ENCODE peak calls at places on chromosomes 7 and 10, in five cellular contexts. W, O, C, L and R are unnamed samples.

GRCh38 chr10:31318382-31318853 is 598 bp upstream of the ZEB1 start:
- DNase-seq in W (no peak), C (peak), L (peak), O (peak), R (peak)

GRCh38 chr7:151895695-151896485 is 19.0 kb upstream of the PRKAG2 start:
- DNase-seq in C (peak), L (no peak), O (no peak), W (no peak), R (no peak)

GRCh38 chr10:3754727-3755439 is 30.1 kb downstream of the KLF6 start:
- DNase-seq in O (no peak), L (no peak), W (no peak), C (no peak), R (no peak)

GRCh38 chr7:55523366-55523765 is 48.9 kb downstream of the VOPP1 start:
- DNase-seq in W (no peak), C (no peak), O (no peak), L (no peak), R (no peak)

GRCh38 chr7:45089314-45089891 is 634 bp upstream of the NACAD start:
- DNase-seq in L (peak), C (peak), O (peak), W (peak), R (peak)

GRCh38 chr7:2281556-2281955 is 32.7 kb downstream of the SNX8 start:
- DNase-seq in W (no peak), O (no peak), C (no peak), L (no peak), R (peak)

GRCh38 chr10:3691482-3691881 is 93.5 kb downstream of the KLF6 start:
- DNase-seq in C (no peak), O (no peak), W (no peak), L (no peak), R (no peak)

GRCh38 chr7:116809636-116810266 is 52.6 kb upstream of the CAPZA2 start:
- DNase-seq in O (no peak), C (no peak), L (no peak), W (no peak), R (no peak)

GRCh38 chr7:79681454-79681853 is 228.0 kb upstream of the MAGI2 start:
- DNase-seq in C (no peak), W (no peak), O (no peak), L (no peak), R (no peak)

GRCh38 chr7:33581239-33581638 is 324.1 kb upstream of the BMPER start:
- DNase-seq in L (no peak), C (no peak), O (no peak), W (no peak), R (no peak)

GRCh38 chr10:70672993-70673928 is 955 bp downstream of the ADAMTS14 start:
- DNase-seq in W (no peak), C (no peak), L (no peak), O (peak), R (no peak)

GRCh38 chr7:148037049-148037448 is 553.5 kb upstream of the C7orf33 start:
- DNase-seq in W (no peak), L (no peak), C (no peak), O (no peak), R (no peak)

GRCh38 chr7:155058861-155059355 is 11.2 kb upstream of the HTR5A start:
- DNase-seq in W (no peak), C (no peak), L (no peak), O (no peak), R (no peak)

GRCh38 chr10:12193193-12193592 is 2.5 kb downstream of the NUDT5 start:
- DNase-seq in L (no peak), C (no peak), W (no peak), O (no peak), R (no peak)

GRCh38 chr7:80414331-80414730 is 97.5 kb downstream of the GNAT3 start:
- DNase-seq in O (no peak), L (no peak), C (no peak), W (no peak), R (no peak)

DNA sequence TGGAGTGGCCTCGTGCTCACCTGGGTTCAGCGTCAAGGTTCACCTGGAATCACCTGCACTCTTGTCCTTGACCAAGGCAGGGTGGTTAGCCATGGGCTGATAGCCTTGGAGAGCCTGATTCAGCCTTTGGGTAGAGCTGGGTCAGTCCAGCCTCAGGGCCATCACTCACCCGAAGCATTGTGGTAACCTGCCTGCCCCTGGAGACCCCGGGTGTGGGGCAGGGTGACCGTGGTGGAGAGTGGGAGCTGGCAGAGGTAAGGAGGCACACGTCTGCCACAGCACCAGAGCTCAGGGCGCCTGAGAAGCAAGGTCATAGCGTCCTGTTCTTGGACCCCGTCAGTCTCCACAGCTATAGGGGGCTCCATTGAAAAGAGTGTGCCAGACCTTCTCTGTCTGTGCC is 27.7 kb upstream of the WDFY4 start:
- DNase-seq in C (no peak), O (no peak), W (no peak), L (no peak), R (no peak)
- H3K4me3 ChIP-seq in C (no peak), O (no peak), W (no peak), L (no peak), R (no peak)

GRCh38 chr10:14553434-14553833 is 221.3 kb downstream of the FAM107B start:
- DNase-seq in C (no peak), L (no peak), W (no peak), O (no peak), R (no peak)
- H3K4me3 ChIP-seq in C (no peak), L (no peak), W (no peak), O (no peak), R (no peak)

GRCh38 chr7:37408241-37408884 is 40.3 kb downstream of the ELMO1 start:
- DNase-seq in C (no peak), W (no peak), O (no peak), L (no peak), R (no peak)

GRCh38 chr7:37409456-37409855 is 39.2 kb downstream of the ELMO1 start:
- DNase-seq in W (no peak), C (no peak), O (no peak), L (no peak), R (no peak)

GRCh38 chr7:37408885-37409248 is 39.8 kb downstream of the ELMO1 start:
- DNase-seq in L (no peak), C (no peak), O (no peak), W (no peak), R (no peak)

GRCh38 chr7:37405603-37406122 is 43.0 kb downstream of the ELMO1 start:
- DNase-seq in L (no peak), C (peak), O (peak), W (no peak), R (no peak)

DNA sequence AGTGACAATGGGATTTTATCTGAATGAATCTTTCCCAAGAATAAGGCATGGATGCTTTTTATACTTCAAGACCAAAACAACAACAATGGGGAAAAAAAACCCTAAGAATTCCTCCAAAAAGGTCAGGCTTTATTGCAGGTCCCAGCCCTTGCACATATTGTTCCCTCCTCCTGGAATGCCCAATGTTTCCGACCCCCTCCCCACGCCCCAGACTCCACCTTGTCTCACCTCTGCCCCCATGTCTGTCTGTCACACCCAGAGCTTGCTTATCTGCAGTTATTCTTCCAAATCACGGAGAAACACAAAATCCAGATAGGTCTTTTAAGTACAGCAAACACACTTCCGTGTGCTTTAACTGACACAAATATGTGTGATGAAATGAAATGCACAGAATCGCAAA is 43.5 kb downstream of the ELMO1 start:
- DNase-seq in O (no peak), L (no peak), C (no peak), W (no peak), R (no peak)
- H3K4me3 ChIP-seq in O (no peak), L (no peak), C (no peak), W (no peak), R (no peak)

GRCh38 chr10:67837519-67838314 is at the start of gene DNAJC12:
- DNase-seq in C (no peak), O (no peak), W (no peak), L (no peak), R (no peak)
- H3K4me3 ChIP-seq in C (peak), O (peak), W (peak), L (no peak), R (peak)

GRCh38 chr7:131646203-131646602 is 89.8 kb upstream of the PODXL start:
- DNase-seq in C (no peak), O (no peak), W (no peak), L (no peak), R (no peak)
- H3K4me3 ChIP-seq in C (no peak), O (no peak), W (no peak), L (no peak), R (no peak)

GRCh38 chr10:20256969-20257368 is 440.7 kb downstream of the PLXDC2 start:
- DNase-seq in W (no peak), L (no peak), C (no peak), O (no peak), R (no peak)

GRCh38 chr10:20254078-20254477 is 437.8 kb downstream of the PLXDC2 start:
- DNase-seq in O (no peak), W (no peak), C (no peak), L (no peak), R (no peak)

GRCh38 chr10:20254497-20254896 is 438.3 kb downstream of the PLXDC2 start:
- DNase-seq in L (no peak), W (no peak), C (no peak), O (no peak), R (no peak)

DNA sequence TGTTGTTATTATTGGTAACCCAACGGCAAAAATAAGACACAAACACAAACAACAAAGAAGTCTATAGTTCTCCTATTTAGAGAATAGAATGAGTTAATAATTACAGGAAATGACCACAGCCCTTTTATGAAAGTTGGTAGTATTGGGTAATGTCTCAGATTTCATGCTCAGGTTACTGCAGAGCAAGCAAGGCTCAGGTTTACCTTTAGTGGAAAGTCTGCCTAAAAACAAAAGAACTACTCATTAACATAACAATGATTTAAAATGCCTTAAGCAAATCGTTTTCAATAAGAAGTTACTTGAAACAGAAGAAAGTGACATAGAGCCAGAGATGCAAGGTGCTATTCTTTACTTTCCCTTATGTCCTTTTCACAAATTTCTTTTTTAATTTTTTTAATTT is 441.2 kb downstream of the PLXDC2 start:
- DNase-seq in L (no peak), W (no peak), O (no peak), C (no peak), R (no peak)
- H3K4me3 ChIP-seq in L (no peak), W (no peak), O (no peak), C (no peak), R (no peak)

DNA sequence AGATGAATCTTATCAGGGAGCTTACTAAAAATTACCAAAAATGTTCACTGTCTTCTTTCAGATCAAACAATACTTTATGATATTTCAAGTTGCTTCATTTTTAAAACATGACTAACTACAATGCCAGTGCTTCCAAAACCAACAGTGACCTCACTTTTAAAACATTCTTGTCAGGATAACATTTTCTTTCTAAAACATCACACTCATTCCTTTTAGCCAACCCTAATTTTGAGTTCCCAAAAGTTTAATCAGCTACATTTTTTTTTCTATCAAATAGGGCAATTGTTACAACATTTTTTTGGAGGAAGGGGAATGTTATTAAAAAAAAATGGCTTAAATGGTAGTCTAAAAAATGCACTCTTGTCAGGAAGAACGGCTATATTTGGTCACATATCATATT is 37.3 kb downstream of the RTKN2 start:
- DNase-seq in O (no peak), L (no peak), W (no peak), C (no peak), R (no peak)
- H3K4me3 ChIP-seq in O (no peak), L (no peak), W (no peak), C (no peak), R (no peak)

DNA sequence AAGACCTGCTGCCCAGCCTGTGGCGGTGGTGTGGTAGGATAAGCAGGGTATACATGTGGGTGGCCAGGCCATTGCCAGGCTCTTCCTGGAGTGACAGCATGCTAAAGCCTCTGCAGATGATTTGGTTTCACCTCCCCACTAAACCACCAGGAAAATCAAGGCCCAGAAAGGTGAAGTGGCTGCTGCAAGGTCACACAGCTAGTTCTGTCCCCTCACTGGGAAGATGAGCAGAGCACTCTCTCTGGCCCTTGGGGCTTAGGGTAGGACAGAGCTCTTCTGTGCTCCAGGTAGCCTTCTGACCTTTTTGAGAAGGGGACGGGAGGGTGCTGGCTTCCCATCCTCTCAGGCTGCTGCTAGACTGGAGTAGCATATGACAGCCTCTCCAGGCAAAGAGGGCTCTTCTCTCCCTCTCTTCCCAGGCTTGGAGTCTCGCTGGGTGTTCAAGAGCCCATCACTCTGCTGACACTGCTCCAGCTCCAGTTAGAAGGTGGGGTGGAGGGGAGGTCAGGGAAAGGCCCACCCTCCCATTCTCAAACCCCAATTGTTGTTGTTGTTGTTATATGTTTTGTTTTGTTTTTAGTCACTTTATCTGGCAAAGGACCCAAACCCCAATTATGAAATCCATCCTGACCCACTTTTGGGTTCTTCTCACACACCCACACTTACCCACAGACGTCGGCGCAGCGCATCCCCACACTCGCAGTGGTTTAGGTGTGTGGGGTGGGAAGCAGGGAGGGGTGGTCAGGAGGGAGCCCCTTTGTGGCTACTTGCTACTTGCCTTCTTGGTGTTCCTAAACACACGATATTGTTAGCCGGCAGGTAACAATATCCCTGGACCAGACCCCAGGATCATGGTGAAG is 4.9 kb downstream of the SPOCK2 start:
- DNase-seq in L (peak), W (no peak), O (no peak), C (no peak), R (no peak)
- H3K4me3 ChIP-seq in L (peak), W (no peak), O (no peak), C (no peak), R (no peak)

GRCh38 chr10:86399514-86399878 is 32.9 kb upstream of the GRID1 start:
- DNase-seq in O (no peak), L (no peak), C (no peak), W (no peak), R (no peak)
- H3K4me3 ChIP-seq in O (peak), L (peak), C (peak), W (peak), R (peak)